ENCODE peak calls at places on chromosomes 1 and 21, in eight cellular contexts. H, Y, E, N, W, J, S and D are unnamed samples.

GRCh38 chr1:175725684-175726083 is 17.7 kb downstream of the TNR start:
- DNase-seq in J (no peak), H (peak), E (no peak), W (peak), N (no peak), Y (no peak), S (peak), D (peak)

GRCh38 chr1:2523191-2523890 is 3.1 kb downstream of the PANK4 start:
- DNase-seq in S (no peak), H (no peak), N (peak), Y (no peak), E (no peak), W (no peak), J (no peak), D (no peak)

GRCh38 chr1:97680460-97680859 is 240.4 kb downstream of the DPYD start:
- DNase-seq in W (no peak), N (no peak), S (peak), J (no peak), Y (no peak), H (no peak), E (no peak), D (no peak)

GRCh38 chr1:3902111-3902511 is 2.0 kb upstream of the C1orf174 start:
- DNase-seq in J (no peak), N (no peak), H (no peak), S (no peak), W (no peak), Y (no peak), E (no peak), D (peak)

GRCh38 chr1:43524804-43525203 is 5.9 kb upstream of the PTPRF start:
- DNase-seq in E (no peak), N (no peak), J (no peak), S (no peak), W (peak), H (no peak), Y (no peak), D (no peak)

GRCh38 chr1:7983086-7983778 is 21.7 kb downstream of the PARK7 start:
- DNase-seq in Y (no peak), E (no peak), H (no peak), W (no peak), N (no peak), S (no peak), J (peak), D (no peak)

GRCh38 chr1:61588736-61589381 is 136.1 kb downstream of the TM2D1 start:
- DNase-seq in S (peak), W (peak), Y (peak), H (peak), J (peak), N (peak), E (peak), D (peak)

GRCh38 chr1:185488673-185489311 is 171.7 kb upstream of the IVNS1ABP start:
- DNase-seq in J (no peak), Y (peak), W (peak), H (no peak), S (no peak), N (no peak), E (no peak), D (no peak)

GRCh38 chr1:171913385-171913784 is 72.1 kb downstream of the DNM3 start:
- DNase-seq in E (no peak), H (peak), S (no peak), W (no peak), Y (no peak), J (no peak), N (peak), D (no peak)

GRCh38 chr1:4060850-4061249 is 160.8 kb upstream of the C1orf174 start:
- DNase-seq in S (no peak), H (no peak), N (no peak), Y (no peak), J (no peak), E (no peak), W (no peak), D (no peak)

GRCh38 chr1:232830661-232831060 is 25.4 kb downstream of the MAP10 start:
- DNase-seq in N (no peak), J (no peak), E (no peak), H (no peak), Y (no peak), S (no peak), W (peak), D (no peak)

GRCh38 chr21:33089439-33089838 is 19.5 kb downstream of the OLIG1 start:
- DNase-seq in W (no peak), S (no peak), Y (no peak), N (no peak), H (no peak), J (no peak), E (no peak), D (no peak)

GRCh38 chr1:91499904-91500755 is 521 bp upstream of the CDC7 start:
- DNase-seq in N (no peak), W (no peak), S (no peak), E (no peak), J (no peak), Y (no peak), H (no peak), D (no peak)

GRCh38 chr1:207821464-207822045 is 69.7 kb downstream of the CD46 start:
- DNase-seq in E (no peak), N (no peak), H (no peak), W (no peak), J (peak), S (no peak), Y (no peak), D (no peak)
- H3K4me3 ChIP-seq in E (peak), N (peak), H (no peak), W (no peak), J (peak), S (no peak), Y (peak), D (no peak)

GRCh38 chr1:32900371-32900955 is 726 bp downstream of the TMEM54 start:
- DNase-seq in Y (no peak), N (no peak), H (no peak), W (no peak), S (no peak), J (no peak), E (no peak), D (no peak)
- H3K4me3 ChIP-seq in Y (peak), N (peak), H (peak), W (peak), S (peak), J (peak), E (peak), D (peak)

GRCh38 chr1:226427131-226427530 is 19.2 kb upstream of the PARP1 start:
- DNase-seq in E (no peak), S (no peak), H (no peak), Y (no peak), J (no peak), W (no peak), N (no peak), D (no peak)
- H3K4me3 ChIP-seq in E (no peak), S (no peak), H (no peak), Y (no peak), J (no peak), W (no peak), N (no peak), D (no peak)

GRCh38 chr21:45859762-45860357 is 121.7 kb upstream of the COL6A1 start:
- DNase-seq in Y (no peak), S (no peak), J (no peak), W (no peak), H (no peak), E (no peak), N (no peak), D (no peak)
- H3K4me3 ChIP-seq in Y (no peak), S (no peak), J (no peak), W (no peak), H (no peak), E (no peak), N (no peak), D (no peak)

DNA sequence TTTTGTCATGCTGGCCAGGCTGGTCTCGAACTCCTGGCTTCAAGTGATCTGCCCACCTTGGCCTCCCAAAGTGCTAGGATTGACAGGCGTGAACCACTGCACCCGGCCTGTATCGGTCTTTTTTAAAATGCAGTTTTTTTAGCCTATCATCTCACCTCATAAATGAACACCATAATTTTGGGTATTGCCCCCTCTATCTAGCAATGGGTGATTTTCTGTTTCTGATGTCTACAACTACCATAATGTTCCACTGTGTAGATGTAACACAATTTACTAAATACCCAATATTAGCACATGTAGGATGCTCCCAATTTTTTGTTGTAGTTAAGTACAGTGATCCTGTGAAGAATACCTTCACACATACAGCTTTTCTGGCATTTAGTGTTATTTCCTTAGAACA is 2.0 kb upstream of the CAMTA1 start:
- DNase-seq in Y (no peak), H (no peak), E (no peak), W (no peak), S (no peak), N (no peak), J (no peak), D (no peak)
- H3K4me3 ChIP-seq in Y (peak), H (peak), E (peak), W (no peak), S (no peak), N (peak), J (peak), D (no peak)

GRCh38 chr1:54274448-54274847 is 74.5 kb downstream of the MRPL37 start:
- DNase-seq in N (no peak), E (no peak), W (no peak), H (no peak), Y (no peak), S (no peak), J (peak), D (no peak)

GRCh38 chr1:54273837-54274192 is 73.8 kb downstream of the MRPL37 start:
- DNase-seq in E (peak), W (peak), S (peak), Y (peak), J (no peak), N (no peak), H (no peak), D (no peak)

GRCh38 chr1:54272772-54273091 is 72.8 kb downstream of the MRPL37 start:
- DNase-seq in H (no peak), E (no peak), S (peak), Y (no peak), W (no peak), N (no peak), J (no peak), D (no peak)

GRCh38 chr1:54272134-54272533 is 72.2 kb downstream of the MRPL37 start:
- DNase-seq in W (no peak), E (no peak), Y (no peak), J (peak), N (no peak), H (no peak), S (no peak), D (no peak)

GRCh38 chr1:54273092-54273836 is 73.3 kb downstream of the MRPL37 start:
- DNase-seq in H (peak), Y (peak), N (no peak), E (peak), S (peak), W (peak), J (peak), D (no peak)
- H3K4me3 ChIP-seq in H (no peak), Y (peak), N (no peak), E (no peak), S (peak), W (no peak), J (peak), D (no peak)

GRCh38 chr1:163068716-163069115 is 445 bp upstream of the RGS4 start:
- DNase-seq in S (peak), Y (no peak), E (no peak), H (no peak), J (no peak), N (no peak), W (no peak), D (no peak)
- H3K4me3 ChIP-seq in S (peak), Y (peak), E (peak), H (no peak), J (no peak), N (no peak), W (no peak), D (no peak)

DNA sequence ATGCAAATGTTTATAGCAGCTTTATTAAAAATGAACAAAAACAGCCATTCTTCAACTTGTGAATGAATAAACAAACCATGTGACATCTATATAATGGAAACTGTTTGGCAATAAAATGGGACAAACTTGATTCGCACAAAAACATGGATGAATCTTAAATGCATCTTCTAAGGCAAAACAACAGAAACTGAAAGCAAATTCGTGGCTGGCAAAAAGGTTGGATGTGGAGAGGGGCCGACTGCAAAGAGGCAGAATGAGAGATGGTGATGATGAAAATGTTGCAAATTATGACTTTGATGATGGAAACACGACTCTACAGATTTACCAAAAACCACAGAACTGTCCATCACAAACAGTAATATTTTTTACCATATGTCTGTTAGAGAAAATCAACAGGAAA is 327.0 kb upstream of the NR5A2 start:
- DNase-seq in W (no peak), S (no peak), H (no peak), Y (no peak), N (no peak), E (no peak), J (no peak), D (no peak)
- H3K4me3 ChIP-seq in W (no peak), S (no peak), H (no peak), Y (no peak), N (no peak), E (no peak), J (no peak), D (no peak)

GRCh38 chr21:44722701-44723100 is 11.3 kb upstream of the TSPEAR start:
- DNase-seq in Y (no peak), H (no peak), S (no peak), N (no peak), J (no peak), E (no peak), W (no peak), D (no peak)
- H3K4me3 ChIP-seq in Y (no peak), H (no peak), S (no peak), N (no peak), J (no peak), E (no peak), W (no peak), D (no peak)